ENCODE peak calls at places on chromosomes 16 and 17, in seven cellular contexts. C is testis, S is IMR-90, F is breast epithelium, T is heart left ventricle, V is stomach, Z is K562. Y is an unnamed sample.

GRCh38 chr16:19377864-19378263 is 39.8 kb upstream of the TMC5 start:
- DNase-seq in C (peak), S (no peak), F (no peak), T (no peak), V (no peak), Z (peak), Y (peak)

GRCh38 chr17:30550512-30551273 is 73.5 kb downstream of the GOSR1 start:
- DNase-seq in C (no peak), S (peak), F (no peak), T (no peak), V (peak), Z (peak), Y (no peak)

GRCh38 chr16:63575031-63575430 is 1538.8 kb upstream of the CDH8 start:
- DNase-seq in C (no peak), S (no peak), F (no peak), T (no peak), V (no peak), Z (no peak), Y (no peak)

GRCh38 chr16:79076039-79076767 is 524.3 kb downstream of the MAF start:
- DNase-seq in C (no peak), S (no peak), F (no peak), T (no peak), V (no peak), Z (no peak), Y (no peak)

GRCh38 chr16:15946257-15947044 is 3.0 kb upstream of the ABCC1 start:
- DNase-seq in C (no peak), S (peak), F (no peak), T (no peak), V (no peak), Z (no peak), Y (no peak)

GRCh38 chr17:73309727-73310555 is 1.9 kb downstream of the CDC42EP4 start:
- DNase-seq in C (peak), S (no peak), F (no peak), T (no peak), V (peak), Z (no peak), Y (peak)

GRCh38 chr16:24986512-24987303 is 28.5 kb downstream of the ARHGAP17 start:
- DNase-seq in C (peak), S (peak), F (no peak), T (peak), V (no peak), Z (peak), Y (peak)

GRCh38 chr17:77371888-77372443 is 231.2 kb downstream of the SEC14L1 start:
- DNase-seq in C (no peak), S (no peak), F (no peak), T (no peak), V (no peak), Z (no peak), Y (no peak)

GRCh38 chr17:60442271-60443201 is 20.2 kb downstream of the CHCT1 start:
- DNase-seq in C (no peak), S (peak), F (no peak), T (no peak), V (no peak), Z (no peak), Y (no peak)

GRCh38 chr16:11824362-11824761 is 27.0 kb downstream of the RSL1D1 start:
- DNase-seq in C (peak), S (no peak), F (no peak), T (peak), V (peak), Z (no peak), Y (peak)

GRCh38 chr17:39244016-39244599 is 18.4 kb upstream of the STAC2 start:
- DNase-seq in C (no peak), S (no peak), F (no peak), T (no peak), V (no peak), Z (no peak), Y (no peak)

GRCh38 chr17:50523208-50523607 is 9.3 kb upstream of the EPN3 start:
- DNase-seq in C (no peak), S (no peak), F (no peak), T (no peak), V (no peak), Z (no peak), Y (no peak)

GRCh38 chr17:82542439-82542838 is 22.9 kb downstream of the FOXK2 start:
- DNase-seq in C (no peak), S (no peak), F (no peak), T (no peak), V (no peak), Z (no peak), Y (no peak)

GRCh38 chr17:82544431-82545070 is 25.0 kb downstream of the FOXK2 start:
- DNase-seq in C (no peak), S (no peak), F (no peak), T (no peak), V (no peak), Z (no peak), Y (no peak)

GRCh38 chr17:82548681-82549303 is 29.3 kb downstream of the FOXK2 start:
- DNase-seq in C (peak), S (no peak), F (no peak), T (peak), V (no peak), Z (peak), Y (peak)

GRCh38 chr17:82547981-82548380 is 28.4 kb downstream of the FOXK2 start:
- DNase-seq in C (no peak), S (no peak), F (no peak), T (no peak), V (no peak), Z (no peak), Y (no peak)

GRCh38 chr17:82545071-82545462 is 25.5 kb downstream of the FOXK2 start:
- DNase-seq in C (peak), S (no peak), F (no peak), T (no peak), V (no peak), Z (no peak), Y (no peak)
- TF ChIP-seq POLR2A in C (no peak), S (no peak), F (no peak), T (no peak), V (no peak), Z (no peak), Y (no peak)

GRCh38 chr17:7328840-7329359 is at the start of gene NEURL4:
- DNase-seq in C (peak), S (no peak), F (no peak), T (no peak), V (no peak), Z (no peak), Y (no peak)
- TF ChIP-seq POLR2A in C (no peak), S (no peak), F (no peak), T (no peak), V (no peak), Z (no peak), Y (no peak)

GRCh38 chr17:69466451-69466850 is 52.0 kb downstream of the MAP2K6 start:
- DNase-seq in C (no peak), S (no peak), F (no peak), T (no peak), V (no peak), Z (no peak), Y (no peak)

GRCh38 chr17:69462882-69463281 is 48.4 kb downstream of the MAP2K6 start:
- DNase-seq in C (no peak), S (no peak), F (no peak), T (no peak), V (no peak), Z (no peak), Y (no peak)

GRCh38 chr17:69460963-69461922 is 46.7 kb downstream of the MAP2K6 start:
- DNase-seq in C (no peak), S (no peak), F (no peak), T (no peak), V (no peak), Z (no peak), Y (no peak)

GRCh38 chr17:69457603-69458002 is 43.1 kb downstream of the MAP2K6 start:
- DNase-seq in C (no peak), S (no peak), F (no peak), T (no peak), V (no peak), Z (no peak), Y (no peak)

DNA sequence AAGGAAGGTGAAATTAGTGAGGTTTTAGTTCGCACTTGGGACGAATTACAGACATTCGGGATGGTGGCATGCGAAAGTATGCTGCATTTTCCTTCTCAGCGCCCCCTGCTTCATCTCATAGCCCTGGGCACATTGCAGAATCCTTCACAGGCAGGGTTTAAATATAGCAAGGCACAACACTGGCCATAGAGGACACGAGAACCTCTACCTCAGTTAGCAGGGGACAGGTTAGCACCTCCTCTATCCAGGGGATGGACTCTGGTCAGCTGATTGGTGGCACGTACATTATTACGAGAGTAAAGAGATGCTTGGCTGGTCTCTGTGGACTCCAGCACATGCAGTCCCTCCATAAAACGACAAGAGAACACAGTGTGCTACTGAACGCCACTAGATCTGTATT is 47.5 kb downstream of the MAP2K6 start:
- DNase-seq in C (no peak), S (no peak), F (no peak), T (no peak), V (no peak), Z (no peak), Y (no peak)
- TF ChIP-seq POLR2A in C (no peak), S (no peak), F (no peak), T (no peak), V (no peak), Z (no peak), Y (no peak)

DNA sequence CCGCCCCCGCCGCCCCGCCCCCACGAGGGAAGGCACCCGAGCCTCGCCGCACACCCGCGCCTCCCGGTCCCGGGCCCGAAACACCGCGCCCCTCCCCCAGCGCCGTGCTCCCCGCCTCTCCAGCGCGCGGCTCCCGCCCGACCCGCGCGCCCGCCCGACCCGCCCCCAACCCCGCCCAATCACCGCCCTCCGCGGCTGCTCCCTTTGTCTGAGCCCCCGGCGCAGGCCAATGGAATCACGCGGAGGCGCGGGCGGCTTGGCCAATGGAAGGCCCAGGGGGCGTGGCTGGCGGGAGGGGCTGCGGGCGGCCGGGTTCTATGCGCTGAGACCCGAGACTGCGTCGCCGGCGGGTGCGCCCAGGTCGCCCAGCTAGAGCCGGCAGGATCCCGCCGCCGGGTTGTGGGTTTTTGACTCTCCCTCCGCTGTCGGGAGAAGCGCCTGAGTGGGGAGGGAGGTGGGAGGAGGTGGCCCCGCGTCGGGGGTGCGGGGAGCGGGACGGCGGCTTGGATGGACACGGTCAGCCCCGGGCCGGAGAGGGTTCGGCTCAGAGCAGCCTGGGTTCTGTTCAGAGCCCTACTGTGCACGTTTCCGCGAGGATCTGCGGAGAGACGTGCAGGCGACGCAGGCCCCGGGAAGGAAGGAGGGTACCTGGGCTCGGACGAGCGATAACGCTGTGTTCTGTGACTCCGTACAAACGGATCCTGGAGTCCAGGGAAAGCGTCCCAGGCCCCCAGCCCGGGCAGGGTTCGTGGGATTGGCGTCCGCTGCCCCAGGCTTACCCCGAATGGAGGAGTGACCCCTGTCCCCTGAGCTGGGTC is 49.0 kb upstream of the BAHCC1 start:
- DNase-seq in C (peak), S (peak), F (peak), T (peak), V (peak), Z (peak), Y (peak)
- TF ChIP-seq POLR2A in C (peak), S (peak), F (peak), T (peak), V (no peak), Z (peak), Y (no peak)

GRCh38 chr16:31703526-31704128 is 170.0 kb upstream of the ZNF267 start:
- DNase-seq in C (no peak), S (no peak), F (no peak), T (no peak), V (no peak), Z (no peak), Y (no peak)
- TF ChIP-seq POLR2A in C (no peak), S (no peak), F (no peak), T (no peak), V (no peak), Z (no peak), Y (no peak)

GRCh38 chr16:68289621-68290329 is 21.0 kb downstream of the SLC7A6OS start:
- DNase-seq in C (no peak), S (no peak), F (no peak), T (no peak), V (no peak), Z (peak), Y (peak)
- TF ChIP-seq POLR2A in C (no peak), S (no peak), F (no peak), T (no peak), V (no peak), Z (no peak), Y (no peak)

GRCh38 chr17:21286066-21286770 is 1.7 kb downstream of the MAP2K3 start:
- DNase-seq in C (peak), S (peak), F (peak), T (peak), V (peak), Z (no peak), Y (peak)
- TF ChIP-seq POLR2A in C (no peak), S (peak), F (no peak), T (peak), V (no peak), Z (no peak), Y (peak)

GRCh38 chr16:2467301-2468141 is 3.6 kb upstream of the NTN3 start:
- DNase-seq in C (peak), S (peak), F (peak), T (peak), V (peak), Z (no peak), Y (peak)

GRCh38 chr16:2468142-2468724 is 2.9 kb upstream of the NTN3 start:
- DNase-seq in C (no peak), S (peak), F (no peak), T (no peak), V (no peak), Z (no peak), Y (peak)

GRCh38 chr16:2468725-2469398 is 2.2 kb upstream of the NTN3 start:
- DNase-seq in C (no peak), S (no peak), F (no peak), T (no peak), V (no peak), Z (peak), Y (peak)

GRCh38 chr16:2465653-2466415 is 5.3 kb upstream of the NTN3 start:
- DNase-seq in C (no peak), S (no peak), F (no peak), T (no peak), V (no peak), Z (no peak), Y (peak)

GRCh38 chr16:2466667-2467300 is 4.3 kb upstream of the NTN3 start:
- DNase-seq in C (no peak), S (no peak), F (no peak), T (no peak), V (no peak), Z (no peak), Y (no peak)
- TF ChIP-seq POLR2A in C (no peak), S (no peak), F (no peak), T (no peak), V (no peak), Z (no peak), Y (no peak)

Y was measured in erythroblast.